ENCODE peak calls at places on chromosomes 2 and 18, in seven cellular contexts. K is AG04450, C is left ventricle myocardium inferior, E is mucosa of descending colon, A is tibial artery, F is IMR-90, Z is neural progenitor cell. S is an unnamed sample.

GRCh38 chr2:164661349-164661748 is 40.1 kb upstream of the GRB14 start:
- DNase-seq in K (no peak), C (no peak), E (no peak), A (no peak), F (peak; percentile 1), Z (no peak), S (peak; percentile 54)

GRCh38 chr2:17830053-17831034 is 14.1 kb downstream of the MSGN1 start:
- DNase-seq in K (peak; percentile 20), C (peak; percentile 79), E (peak; percentile 89), A (no peak), F (peak; percentile 65), Z (peak; percentile 93), S (peak; percentile 79)

GRCh38 chr2:31397099-31397498 is 17.4 kb downstream of the XDH start:
- DNase-seq in K (no peak), C (peak; percentile 64), E (no peak), A (no peak), F (no peak), Z (no peak), S (no peak)

GRCh38 chr2:42756956-42757513 is 6.9 kb downstream of the OXER1 start:
- DNase-seq in K (no peak), C (no peak), E (no peak), A (no peak), F (no peak), Z (no peak), S (no peak)

GRCh38 chr2:224796695-224797305 is 80.6 kb upstream of the CCDC195 start:
- DNase-seq in K (no peak), C (no peak), E (no peak), A (no peak), F (no peak), Z (no peak), S (no peak)

GRCh38 chr18:25019086-25019860 is 332.7 kb downstream of the ZNF521 start:
- DNase-seq in K (no peak), C (no peak), E (no peak), A (no peak), F (no peak), Z (no peak), S (no peak)

GRCh38 chr2:41903746-41904145 is 144.1 kb upstream of the PKDCC start:
- DNase-seq in K (no peak), C (no peak), E (no peak), A (no peak), F (peak; percentile 49), Z (no peak), S (no peak)

GRCh38 chr18:41324934-41325333 is 630.1 kb upstream of the PIK3C3 start:
- DNase-seq in K (no peak), C (no peak), E (no peak), A (no peak), F (peak; percentile 47), Z (no peak), S (peak; percentile 36)

GRCh38 chr2:110865188-110865587 is 132.8 kb downstream of the ACOXL start:
- DNase-seq in K (no peak), C (no peak), E (no peak), A (no peak), F (peak; percentile 6), Z (no peak), S (no peak)

GRCh38 chr2:127254386-127254981 is 34.4 kb upstream of the CYP27C1 start:
- DNase-seq in K (no peak), C (no peak), E (no peak), A (no peak), F (peak; percentile 10), Z (no peak), S (peak; percentile 12)

GRCh38 chr18:32442575-32442974 is 28.1 kb downstream of the GAREM1 start:
- DNase-seq in K (no peak), C (no peak), E (no peak), A (no peak), F (no peak), Z (no peak), S (no peak)

GRCh38 chr2:171836151-171836910 is 57.7 kb downstream of the SLC25A12 start:
- DNase-seq in K (no peak), C (no peak), E (no peak), A (no peak), F (peak; percentile 27), Z (no peak), S (no peak)

GRCh38 chr2:226796012-226796839 is 3.4 kb downstream of the IRS1 start:
- DNase-seq in K (no peak), C (peak; percentile 18), E (no peak), A (no peak), F (peak; percentile 14), Z (no peak), S (no peak)

GRCh38 chr2:181224866-181225265 is 232.3 kb upstream of the ITGA4 start:
- DNase-seq in K (no peak), C (no peak), E (no peak), A (no peak), F (no peak), Z (no peak), S (no peak)

GRCh38 chr2:98588880-98589425 is 19.4 kb downstream of the COA5 start:
- DNase-seq in K (no peak), C (no peak), E (no peak), A (no peak), F (no peak), Z (no peak), S (no peak)

GRCh38 chr2:210072922-210073509 is 70.6 kb downstream of the RPE start:
- DNase-seq in K (peak; percentile 15), C (no peak), E (peak; percentile 40), A (no peak), F (peak; percentile 60), Z (peak; percentile 9), S (peak; percentile 69)

GRCh38 chr2:127081826-127082633 is 24.9 kb downstream of the BIN1 start:
- DNase-seq in K (no peak), C (no peak), E (no peak), A (no peak), F (peak; percentile 11), Z (no peak), S (peak; percentile 44)

GRCh38 chr18:57088883-57089282 is 58.0 kb upstream of the BOD1L2 start:
- DNase-seq in K (no peak), C (no peak), E (no peak), A (no peak), F (no peak), Z (no peak), S (no peak)

GRCh38 chr2:206250041-206250897 is 24.2 kb upstream of the ZDBF2 start:
- DNase-seq in K (no peak), C (no peak), E (peak; percentile 11), A (no peak), F (peak; percentile 4), Z (peak; percentile 70), S (peak; percentile 17)

GRCh38 chr18:11909081-11909410 is 929 bp upstream of the MPPE1 start:
- DNase-seq in K (no peak), C (no peak), E (peak; percentile 53), A (no peak), F (peak; percentile 12), Z (no peak), S (peak; percentile 27)

GRCh38 chr18:48529796-48530195 is 9.0 kb upstream of the CTIF start:
- DNase-seq in K (no peak), C (no peak), E (no peak), A (no peak), F (peak; percentile 77), Z (no peak), S (peak; percentile 55)

GRCh38 chr18:5057348-5058012 is 139.6 kb downstream of the AKAIN1 start:
- DNase-seq in K (no peak), C (peak; percentile 23), E (peak; percentile 56), A (peak; percentile 64), F (peak; percentile 31), Z (peak; percentile 85), S (peak; percentile 59)

GRCh38 chr2:24783641-24784040 is 9.6 kb downstream of the PTRHD1 start:
- DNase-seq in K (no peak), C (no peak), E (no peak), A (no peak), F (no peak), Z (no peak), S (no peak)

GRCh38 chr18:57674891-57675290 is 53.3 kb upstream of the NARS1 start:
- DNase-seq in K (no peak), C (no peak), E (no peak), A (no peak), F (no peak), Z (no peak), S (no peak)

GRCh38 chr2:20667151-20667530 is 197 bp downstream of the GDF7 start:
- DNase-seq in K (no peak), C (no peak), E (no peak), A (no peak), F (no peak), Z (peak; percentile 71), S (no peak)
- H3K4me3 ChIP-seq in K (peak overlapping the region; percentile 41), C (peak overlapping the region; percentile 67), E (no peak overlapping the region), A (peak overlapping the region; percentile 57), F (peak overlapping the region; percentile 20), Z (peak overlapping the region; percentile 55), S (peak overlapping the region; percentile 25)

DNA sequence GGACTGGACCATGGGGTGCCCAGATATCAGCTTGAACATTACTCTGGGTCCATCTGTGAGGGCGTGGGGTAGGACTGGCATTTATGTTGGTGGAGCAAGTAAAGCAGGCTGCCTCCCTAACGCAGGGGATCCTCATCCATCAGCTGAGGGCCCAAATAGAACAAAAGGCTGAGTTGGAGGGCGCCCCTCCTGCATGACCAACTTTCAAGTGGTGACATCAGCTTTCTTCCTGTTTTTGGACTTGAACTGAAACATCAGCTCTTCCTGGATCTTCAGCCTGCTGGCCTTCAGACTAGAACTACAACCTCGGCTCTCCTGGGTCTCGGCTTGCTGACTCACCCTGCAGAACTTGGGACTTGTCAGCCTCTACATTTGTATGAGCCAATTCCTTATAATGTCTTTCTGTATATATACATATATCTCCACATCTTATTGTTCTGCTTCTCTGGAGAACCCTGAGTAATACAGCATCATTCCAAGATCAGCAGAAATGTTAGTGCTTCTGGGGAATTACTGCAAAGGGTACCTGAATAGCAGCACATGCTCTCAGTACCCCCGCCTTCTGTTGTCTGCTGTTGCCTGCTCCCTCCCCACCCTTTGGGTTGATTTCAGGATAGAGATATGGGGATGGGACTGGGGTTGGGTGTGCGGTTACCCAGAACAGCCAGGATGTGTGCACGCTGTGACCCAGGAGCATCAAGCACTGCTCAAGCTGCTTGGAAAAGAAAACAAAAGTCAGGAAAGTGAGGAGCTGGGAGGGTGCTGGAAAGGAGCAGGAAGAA is 20.0 kb downstream of the TMEM127 start:
- DNase-seq in K (no peak), C (no peak), E (no peak), A (no peak), F (peak; percentile 53), Z (no peak), S (peak; percentile 81)
- TF ChIP-seq CTCF in K (no peak), C (no peak), E (no peak), A (no peak), F (no peak), Z (no peak), S (no peak)

DNA sequence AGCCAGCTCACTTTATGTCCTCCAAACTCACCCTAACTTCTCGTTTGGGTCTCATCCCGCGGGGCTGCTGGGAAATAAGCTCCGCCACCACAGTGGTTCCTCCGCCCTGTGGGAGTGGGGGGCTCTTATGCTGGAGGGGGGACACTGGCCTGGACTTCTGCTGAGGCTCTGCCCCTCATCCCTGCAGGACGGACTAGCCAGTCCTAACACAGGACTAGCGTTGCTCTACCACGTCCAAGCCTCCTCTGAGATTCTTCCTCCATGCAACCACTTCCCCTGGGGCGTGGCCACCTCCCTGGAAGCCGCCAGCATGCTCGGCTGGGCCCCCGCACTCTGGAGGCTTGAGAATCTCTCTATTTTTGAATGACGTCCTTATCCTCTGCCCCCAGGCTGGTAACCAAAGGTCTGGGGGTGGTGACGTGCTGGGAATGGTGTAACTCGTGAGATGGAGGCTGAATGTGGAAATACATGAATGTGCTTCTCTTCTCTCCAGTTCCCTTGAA is 896 bp upstream of the RAB17 start:
- DNase-seq in K (no peak), C (no peak), E (peak; percentile 47), A (no peak), F (no peak), Z (no peak), S (peak; percentile 59)
- H3K4me3 ChIP-seq in K (no peak overlapping the region), C (no peak overlapping the region), E (no peak overlapping the region), A (no peak overlapping the region), F (no peak overlapping the region), Z (no peak overlapping the region), S (no peak overlapping the region)

GRCh38 chr18:8744038-8744437 is 38.7 kb downstream of the MTCL1 start:
- DNase-seq in K (no peak), C (no peak), E (no peak), A (no peak), F (no peak), Z (no peak), S (no peak)
- TF ChIP-seq CTCF in K (no peak), C (no peak), E (no peak), A (no peak), F (no peak), Z (no peak), S (no peak)